ENCODE peak calls at places on chromosomes 2 and 18, in seven cellular contexts. W, I, A, Q, D, N and Z are unnamed samples.

GRCh38 chr2:241816431-241817121 is 7.6 kb downstream of the NEU4 start:
- DNase-seq in A (no peak), D (no peak), W (no peak), Q (no peak), I (no peak), N (peak; percentile 16), Z (peak; percentile 32)

GRCh38 chr2:160871096-160871495 is 289.1 kb upstream of the TANK start:
- DNase-seq in N (no peak), W (no peak), Q (no peak), A (no peak), D (no peak), I (no peak), Z (no peak)

GRCh38 chr2:134149904-134150303 is 104.0 kb upstream of the MGAT5 start:
- DNase-seq in N (no peak), A (no peak), D (no peak), I (no peak), W (no peak), Q (no peak), Z (no peak)

GRCh38 chr2:178333851-178334250 is 117.1 kb downstream of the PRKRA start:
- DNase-seq in N (no peak), I (no peak), Q (no peak), D (no peak), W (no peak), A (no peak), Z (no peak)

GRCh38 chr2:239721531-239721930 is 303.6 kb downstream of the NDUFA10 start:
- DNase-seq in Q (no peak), I (no peak), W (no peak), N (no peak), D (no peak), A (no peak), Z (no peak)

GRCh38 chr2:7649461-7650228 is 732.4 kb downstream of the RNF144A start:
- DNase-seq in Q (no peak), N (no peak), A (no peak), W (no peak), D (no peak), I (no peak), Z (no peak)

GRCh38 chr18:40159141-40160017 is 1795.7 kb upstream of the PIK3C3 start:
- DNase-seq in W (no peak), D (no peak), N (no peak), I (peak; percentile 44), A (no peak), Q (peak; percentile 13), Z (no peak)

GRCh38 chr2:27123302-27124150 is at the start of gene ABHD1:
- DNase-seq in I (peak; percentile 59), W (no peak), A (peak; percentile 74), D (peak; percentile 65), Q (no peak), N (peak; percentile 60), Z (peak; percentile 73)

GRCh38 chr2:189412330-189412953 is 28.8 kb upstream of the WDR75 start:
- DNase-seq in D (peak; percentile 13), Q (peak; percentile 23), A (peak; percentile 40), W (no peak), N (no peak), I (peak; percentile 56), Z (peak; percentile 24)

GRCh38 chr2:190455358-190456095 is 47.4 kb downstream of the MFSD6 start:
- DNase-seq in Q (no peak), W (no peak), I (no peak), D (no peak), A (no peak), N (no peak), Z (no peak)

GRCh38 chr2:25001329-25001637 is 29.5 kb upstream of the DNAJC27 start:
- DNase-seq in D (no peak), A (no peak), Q (no peak), W (no peak), N (no peak), I (no peak), Z (no peak)

GRCh38 chr18:57543560-57543959 is 42.9 kb downstream of the FECH start:
- DNase-seq in Q (no peak), I (no peak), D (no peak), A (no peak), W (no peak), N (no peak), Z (no peak)

GRCh38 chr2:237201461-237202287 is 116.0 kb downstream of the COPS8 start:
- DNase-seq in D (peak; percentile 49), W (no peak), I (peak; percentile 73), N (peak; percentile 66), Q (peak; percentile 13), A (peak; percentile 32), Z (no peak)

GRCh38 chr2:71804251-71804650 is 343.4 kb downstream of the CYP26B1 start:
- DNase-seq in N (no peak), W (no peak), A (no peak), Q (no peak), I (peak; percentile 37), D (no peak), Z (no peak)

GRCh38 chr2:237156857-237157550 is 71.3 kb downstream of the COPS8 start:
- DNase-seq in Q (no peak), N (no peak), A (no peak), D (no peak), W (no peak), I (no peak), Z (no peak)

GRCh38 chr2:204545861-204546773 is 842 bp downstream of the PARD3B start:
- DNase-seq in W (no peak), A (peak; percentile 62), Q (no peak), N (no peak), D (peak; percentile 57), I (peak; percentile 61), Z (peak; percentile 78)

GRCh38 chr2:129936334-129936934 is 43.0 kb upstream of the RAB6C start:
- DNase-seq in N (peak; percentile 40), D (peak; percentile 74), I (peak; percentile 72), W (no peak), A (no peak), Q (peak; percentile 39), Z (no peak)

DNA sequence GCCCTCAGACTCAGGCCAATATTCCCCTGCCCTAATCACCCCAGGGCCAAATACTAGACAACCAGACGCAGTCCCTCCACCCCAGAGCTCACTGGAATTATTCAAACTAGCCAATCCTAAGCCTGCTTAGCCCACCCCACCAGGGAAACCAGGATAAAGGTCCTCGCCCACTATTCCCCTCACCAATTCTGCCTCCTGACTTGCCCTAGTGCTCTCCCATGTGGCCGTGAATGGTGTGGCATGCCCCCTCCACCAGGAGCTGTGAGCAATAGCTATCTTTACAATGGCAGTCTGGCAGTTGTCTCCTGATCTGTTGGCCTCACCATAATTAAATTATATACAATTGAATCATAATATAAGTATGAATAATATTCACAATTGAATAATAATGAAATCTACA is 42.3 kb downstream of the FAM124B start:
- DNase-seq in W (no peak), Q (no peak), A (no peak), I (no peak), D (no peak), N (no peak), Z (no peak)
- TF ChIP-seq CTCF in W (no peak), Q (no peak), A (no peak), I (no peak), D (no peak), N (no peak), Z (no peak)

GRCh38 chr2:47653909-47654789 is 128.8 kb upstream of the MSH6 start:
- DNase-seq in I (peak; percentile 21), A (peak; percentile 68), D (no peak), Q (no peak), N (no peak), W (no peak), Z (peak; percentile 34)
- TF ChIP-seq CTCF in I (peak; percentile 16), A (no peak), D (no peak), Q (no peak), N (no peak), W (no peak), Z (no peak)

GRCh38 chr2:3377612-3378432 is at the start of gene EIPR1:
- DNase-seq in I (peak; percentile 98), N (peak; percentile 98), Q (peak; percentile 97), W (peak; percentile 91), D (peak; percentile 99), A (peak; percentile 99), Z (peak; percentile 99)
- TF ChIP-seq CTCF in I (no peak), N (peak; percentile 6), Q (no peak), W (no peak), D (no peak), A (no peak), Z (no peak)

DNA sequence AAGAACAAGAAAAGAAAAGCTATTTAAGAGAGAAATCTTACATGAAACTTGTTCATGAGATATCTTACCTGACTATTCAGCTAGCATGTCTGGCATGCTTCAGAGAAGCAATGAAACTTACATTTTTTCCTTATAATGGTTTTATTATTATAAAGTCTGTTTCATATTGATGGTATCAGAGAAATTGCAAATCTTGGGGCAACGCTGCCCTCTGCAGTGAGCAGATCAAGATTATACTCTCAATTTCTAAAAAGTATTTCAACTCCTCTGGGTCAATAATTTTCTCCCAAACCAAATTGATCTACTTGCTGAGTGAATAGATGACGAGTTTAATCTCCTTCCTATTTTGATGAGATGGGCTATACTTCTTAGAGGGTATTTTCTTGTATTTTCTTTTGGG is 235.6 kb downstream of the NUP35 start:
- DNase-seq in W (no peak), I (no peak), N (no peak), A (no peak), Q (no peak), D (no peak), Z (no peak)
- TF ChIP-seq CTCF in W (no peak), I (peak; percentile 23), N (no peak), A (no peak), Q (no peak), D (no peak), Z (no peak)

DNA sequence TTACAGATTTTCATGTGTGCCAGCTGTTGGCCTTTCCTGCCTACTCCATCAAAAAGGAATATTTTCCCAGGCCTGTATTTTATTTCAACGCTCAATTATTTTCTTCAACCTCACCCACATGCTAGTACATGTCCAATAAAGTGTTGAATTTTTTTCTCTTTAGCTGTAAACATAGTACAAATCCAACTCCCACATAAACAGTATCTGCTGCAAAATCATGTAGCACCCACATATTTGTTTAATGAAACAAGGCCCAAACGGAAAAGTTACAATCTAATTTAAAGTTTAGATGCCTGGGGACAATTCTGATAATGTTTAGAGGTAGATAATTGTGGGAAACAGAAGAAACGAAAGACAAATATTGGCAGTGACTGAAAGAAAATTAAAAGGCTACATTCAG is 275.4 kb upstream of the ACVR2A start:
- DNase-seq in W (no peak), D (no peak), I (no peak), A (no peak), N (no peak), Q (no peak), Z (no peak)
- TF ChIP-seq CTCF in W (no peak), D (no peak), I (no peak), A (no peak), N (no peak), Q (no peak), Z (no peak)